ENCODE peak calls at places on chromosome 1, in ten cellular contexts. One of them, this sample, is unnamed.

GRCh38 chr1:70504821-70505193 is 93.7 kb downstream of the CTH start:
- DNase-seq in NB4: no peak
- DNase-seq in choroid plexus epithelial cell: peak; percentile 93
- DNase-seq in CD8-positive, alpha-beta memory T cell: no peak
- DNase-seq in GM12865: peak; percentile 26
- DNase-seq in OCI-LY7: no peak
- DNase-seq in pancreas: no peak
- DNase-seq in adipocyte: peak; percentile 75
- DNase-seq in fibroblast of lung: peak; percentile 27
- DNase-seq in heart left ventricle: no peak
- DNase-seq in this sample: no peak

GRCh38 chr1:228345201-228345930 is 61.3 kb downstream of the TRIM11 start:
- DNase-seq in NB4: no peak
- DNase-seq in choroid plexus epithelial cell: no peak
- DNase-seq in CD8-positive, alpha-beta memory T cell: no peak
- DNase-seq in GM12865: no peak
- DNase-seq in OCI-LY7: no peak
- DNase-seq in pancreas: peak; percentile 42
- DNase-seq in adipocyte: no peak
- DNase-seq in fibroblast of lung: no peak
- DNase-seq in heart left ventricle: peak; percentile 16
- DNase-seq in this sample: no peak

GRCh38 chr1:242147096-242147976 is 148.4 kb upstream of the MAP1LC3C start:
- DNase-seq in NB4: peak; percentile 96
- DNase-seq in choroid plexus epithelial cell: peak; percentile 13
- DNase-seq in CD8-positive, alpha-beta memory T cell: no peak
- DNase-seq in GM12865: peak; percentile 32
- DNase-seq in OCI-LY7: no peak
- DNase-seq in pancreas: no peak
- DNase-seq in adipocyte: peak; percentile 13
- DNase-seq in fibroblast of lung: peak; percentile 71
- DNase-seq in heart left ventricle: no peak
- DNase-seq in this sample: no peak

GRCh38 chr1:212367474-212368072 is 47.1 kb downstream of the PACC1 start:
- DNase-seq in NB4: no peak
- DNase-seq in choroid plexus epithelial cell: no peak
- DNase-seq in CD8-positive, alpha-beta memory T cell: no peak
- DNase-seq in GM12865: no peak
- DNase-seq in OCI-LY7: no peak
- DNase-seq in pancreas: no peak
- DNase-seq in adipocyte: no peak
- DNase-seq in fibroblast of lung: no peak
- DNase-seq in heart left ventricle: no peak
- DNase-seq in this sample: no peak

GRCh38 chr1:197771388-197771787 is 3.9 kb downstream of the DENND1B start:
- DNase-seq in NB4: no peak
- DNase-seq in choroid plexus epithelial cell: no peak
- DNase-seq in CD8-positive, alpha-beta memory T cell: no peak
- DNase-seq in GM12865: no peak
- DNase-seq in OCI-LY7: no peak
- DNase-seq in pancreas: no peak
- DNase-seq in adipocyte: no peak
- DNase-seq in fibroblast of lung: no peak
- DNase-seq in heart left ventricle: no peak
- DNase-seq in this sample: no peak

GRCh38 chr1:21594935-21595897 is 73.9 kb downstream of the RAP1GAP start:
- DNase-seq in NB4: peak; percentile 69
- DNase-seq in choroid plexus epithelial cell: peak; percentile 62
- DNase-seq in CD8-positive, alpha-beta memory T cell: no peak
- DNase-seq in GM12865: peak; percentile 53
- DNase-seq in OCI-LY7: peak; percentile 65
- DNase-seq in pancreas: peak; percentile 81
- DNase-seq in adipocyte: peak; percentile 83
- DNase-seq in fibroblast of lung: peak; percentile 47
- DNase-seq in heart left ventricle: peak; percentile 61
- DNase-seq in this sample: peak; percentile 54

GRCh38 chr1:233859446-233859845 is 45.0 kb upstream of the SLC35F3 start:
- DNase-seq in NB4: peak; percentile 31
- DNase-seq in choroid plexus epithelial cell: no peak
- DNase-seq in CD8-positive, alpha-beta memory T cell: no peak
- DNase-seq in GM12865: no peak
- DNase-seq in OCI-LY7: no peak
- DNase-seq in pancreas: no peak
- DNase-seq in adipocyte: no peak
- DNase-seq in fibroblast of lung: no peak
- DNase-seq in heart left ventricle: no peak
- DNase-seq in this sample: no peak

GRCh38 chr1:87436534-87436933 is 107.9 kb downstream of the LMO4 start:
- DNase-seq in NB4: no peak
- DNase-seq in choroid plexus epithelial cell: no peak
- DNase-seq in CD8-positive, alpha-beta memory T cell: no peak
- DNase-seq in GM12865: no peak
- DNase-seq in OCI-LY7: no peak
- DNase-seq in pancreas: no peak
- DNase-seq in adipocyte: no peak
- DNase-seq in fibroblast of lung: no peak
- DNase-seq in heart left ventricle: peak; percentile 24
- DNase-seq in this sample: no peak

GRCh38 chr1:170030212-170030611 is 44.3 kb downstream of the KIFAP3 start:
- DNase-seq in NB4: no peak
- DNase-seq in choroid plexus epithelial cell: no peak
- DNase-seq in CD8-positive, alpha-beta memory T cell: no peak
- DNase-seq in GM12865: no peak
- DNase-seq in OCI-LY7: no peak
- DNase-seq in pancreas: no peak
- DNase-seq in adipocyte: no peak
- DNase-seq in fibroblast of lung: no peak
- DNase-seq in heart left ventricle: no peak
- DNase-seq in this sample: no peak

GRCh38 chr1:112735752-112736151 is 20.6 kb upstream of the PPM1J start:
- DNase-seq in NB4: no peak
- DNase-seq in choroid plexus epithelial cell: peak; percentile 69
- DNase-seq in CD8-positive, alpha-beta memory T cell: no peak
- DNase-seq in GM12865: no peak
- DNase-seq in OCI-LY7: no peak
- DNase-seq in pancreas: no peak
- DNase-seq in adipocyte: peak; percentile 41
- DNase-seq in fibroblast of lung: peak; percentile 41
- DNase-seq in heart left ventricle: no peak
- DNase-seq in this sample: no peak

GRCh38 chr1:156707486-156708244 is 2.3 kb upstream of the CRABP2 start:
- DNase-seq in NB4: no peak
- DNase-seq in choroid plexus epithelial cell: peak; percentile 50
- DNase-seq in CD8-positive, alpha-beta memory T cell: no peak
- DNase-seq in GM12865: no peak
- DNase-seq in OCI-LY7: no peak
- DNase-seq in pancreas: no peak
- DNase-seq in adipocyte: peak; percentile 91
- DNase-seq in fibroblast of lung: peak; percentile 66
- DNase-seq in heart left ventricle: no peak
- DNase-seq in this sample: no peak
- H3K4me3 ChIP-seq in NB4: no peak overlapping the region
- H3K4me3 ChIP-seq in choroid plexus epithelial cell: no peak overlapping the region
- H3K4me3 ChIP-seq in CD8-positive, alpha-beta memory T cell: no peak overlapping the region
- H3K4me3 ChIP-seq in GM12865: no peak overlapping the region
- H3K4me3 ChIP-seq in OCI-LY7: no peak overlapping the region
- H3K4me3 ChIP-seq in pancreas: no peak overlapping the region
- H3K4me3 ChIP-seq in adipocyte: no peak overlapping the region
- H3K4me3 ChIP-seq in fibroblast of lung: no peak overlapping the region
- H3K4me3 ChIP-seq in heart left ventricle: no peak overlapping the region
- H3K4me3 ChIP-seq in this sample: no peak overlapping the region

GRCh38 chr1:182676321-182676720 is 8.1 kb downstream of the RGS8 start:
- DNase-seq in NB4: no peak
- DNase-seq in choroid plexus epithelial cell: no peak
- DNase-seq in CD8-positive, alpha-beta memory T cell: no peak
- DNase-seq in GM12865: no peak
- DNase-seq in OCI-LY7: no peak
- DNase-seq in pancreas: no peak
- DNase-seq in adipocyte: no peak
- DNase-seq in fibroblast of lung: peak; percentile 2
- DNase-seq in heart left ventricle: no peak
- DNase-seq in this sample: no peak

GRCh38 chr1:182674346-182675246 is 9.8 kb downstream of the RGS8 start:
- DNase-seq in NB4: no peak
- DNase-seq in choroid plexus epithelial cell: peak; percentile 28
- DNase-seq in CD8-positive, alpha-beta memory T cell: no peak
- DNase-seq in GM12865: no peak
- DNase-seq in OCI-LY7: no peak
- DNase-seq in pancreas: no peak
- DNase-seq in adipocyte: peak; percentile 49
- DNase-seq in fibroblast of lung: no peak
- DNase-seq in heart left ventricle: no peak
- DNase-seq in this sample: peak; percentile 61

GRCh38 chr1:182679684-182680083 is 4.7 kb downstream of the RGS8 start:
- DNase-seq in NB4: no peak
- DNase-seq in choroid plexus epithelial cell: no peak
- DNase-seq in CD8-positive, alpha-beta memory T cell: no peak
- DNase-seq in GM12865: no peak
- DNase-seq in OCI-LY7: no peak
- DNase-seq in pancreas: no peak
- DNase-seq in adipocyte: no peak
- DNase-seq in fibroblast of lung: no peak
- DNase-seq in heart left ventricle: no peak
- DNase-seq in this sample: no peak

GRCh38 chr1:182680408-182680807 is 4.0 kb downstream of the RGS8 start:
- DNase-seq in NB4: no peak
- DNase-seq in choroid plexus epithelial cell: no peak
- DNase-seq in CD8-positive, alpha-beta memory T cell: no peak
- DNase-seq in GM12865: no peak
- DNase-seq in OCI-LY7: no peak
- DNase-seq in pancreas: no peak
- DNase-seq in adipocyte: no peak
- DNase-seq in fibroblast of lung: no peak
- DNase-seq in heart left ventricle: no peak
- DNase-seq in this sample: no peak

GRCh38 chr1:182677393-182678098 is 6.8 kb downstream of the RGS8 start:
- DNase-seq in NB4: peak; percentile 14
- DNase-seq in choroid plexus epithelial cell: no peak
- DNase-seq in CD8-positive, alpha-beta memory T cell: no peak
- DNase-seq in GM12865: peak; percentile 76
- DNase-seq in OCI-LY7: peak; percentile 91
- DNase-seq in pancreas: no peak
- DNase-seq in adipocyte: no peak
- DNase-seq in fibroblast of lung: no peak
- DNase-seq in heart left ventricle: no peak
- DNase-seq in this sample: no peak
- H3K4me3 ChIP-seq in NB4: no peak overlapping the region
- H3K4me3 ChIP-seq in choroid plexus epithelial cell: no peak overlapping the region
- H3K4me3 ChIP-seq in CD8-positive, alpha-beta memory T cell: no peak overlapping the region
- H3K4me3 ChIP-seq in GM12865: no peak overlapping the region
- H3K4me3 ChIP-seq in OCI-LY7: peak overlapping the region; percentile 60
- H3K4me3 ChIP-seq in pancreas: no peak overlapping the region
- H3K4me3 ChIP-seq in adipocyte: no peak overlapping the region
- H3K4me3 ChIP-seq in fibroblast of lung: no peak overlapping the region
- H3K4me3 ChIP-seq in heart left ventricle: no peak overlapping the region
- H3K4me3 ChIP-seq in this sample: no peak overlapping the region

DNA sequence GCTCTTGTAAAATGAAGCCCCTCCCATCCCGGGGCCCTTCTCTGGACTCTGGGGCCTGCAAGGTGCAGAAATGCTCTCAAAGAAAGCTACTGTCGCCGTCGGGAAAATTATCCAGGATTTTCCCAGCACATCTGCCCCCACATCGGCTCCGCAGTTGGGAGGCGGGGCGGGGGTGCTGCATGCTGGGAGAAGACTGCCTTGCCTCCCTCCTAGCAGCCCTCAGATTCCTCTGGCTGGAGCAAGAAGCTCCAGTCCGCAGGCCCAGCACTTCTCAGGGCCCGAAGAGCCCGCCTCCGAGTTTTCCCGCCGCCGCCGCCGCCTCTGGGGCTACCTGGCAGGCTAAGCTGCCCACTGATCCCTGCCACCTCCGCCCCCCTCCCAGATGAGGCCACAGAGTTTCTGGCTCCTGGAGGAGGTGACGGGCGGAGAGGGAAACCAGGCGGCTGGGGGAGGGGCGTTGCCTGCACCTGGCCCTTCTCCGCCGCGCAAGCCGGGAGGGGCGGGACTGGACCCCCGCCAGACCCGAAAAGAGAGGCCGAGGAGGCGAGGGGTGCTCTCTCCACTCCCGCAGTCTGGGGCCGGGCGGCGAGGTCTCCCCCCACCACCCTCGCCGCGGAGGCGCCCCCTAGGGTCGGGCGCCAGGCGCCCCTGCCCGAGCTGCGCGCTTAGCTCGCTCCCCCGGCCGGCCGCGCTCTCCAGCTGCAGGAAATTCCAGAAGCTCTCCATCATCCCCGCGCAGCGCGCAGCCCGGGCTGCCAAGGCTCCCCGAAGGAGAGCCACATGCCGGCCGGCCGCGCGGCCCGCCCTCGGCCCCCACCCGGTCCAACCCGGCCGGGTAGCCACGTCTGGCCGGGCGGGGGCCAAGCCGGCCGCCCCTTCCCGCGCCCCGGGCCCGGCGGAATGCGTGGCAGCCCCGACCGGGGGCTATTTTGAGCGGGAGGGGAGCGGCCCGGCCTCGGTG is 28.8 kb downstream of the AHDC1 start:
- DNase-seq in NB4: no peak
- DNase-seq in choroid plexus epithelial cell: peak; percentile 87
- DNase-seq in CD8-positive, alpha-beta memory T cell: no peak
- DNase-seq in GM12865: no peak
- DNase-seq in OCI-LY7: no peak
- DNase-seq in pancreas: peak; percentile 93
- DNase-seq in adipocyte: peak; percentile 93
- DNase-seq in fibroblast of lung: peak; percentile 84
- DNase-seq in heart left ventricle: peak; percentile 86
- DNase-seq in this sample: peak; percentile 93
- H3K4me3 ChIP-seq in NB4: no peak overlapping the region
- H3K4me3 ChIP-seq in choroid plexus epithelial cell: peak overlapping the region; percentile 40
- H3K4me3 ChIP-seq in CD8-positive, alpha-beta memory T cell: no peak overlapping the region
- H3K4me3 ChIP-seq in GM12865: no peak overlapping the region
- H3K4me3 ChIP-seq in OCI-LY7: no peak overlapping the region
- H3K4me3 ChIP-seq in pancreas: peak overlapping the region; percentile 42
- H3K4me3 ChIP-seq in adipocyte: peak overlapping the region; percentile 36
- H3K4me3 ChIP-seq in fibroblast of lung: no peak overlapping the region
- H3K4me3 ChIP-seq in heart left ventricle: peak overlapping the region; percentile 48
- H3K4me3 ChIP-seq in this sample: no peak overlapping the region

DNA sequence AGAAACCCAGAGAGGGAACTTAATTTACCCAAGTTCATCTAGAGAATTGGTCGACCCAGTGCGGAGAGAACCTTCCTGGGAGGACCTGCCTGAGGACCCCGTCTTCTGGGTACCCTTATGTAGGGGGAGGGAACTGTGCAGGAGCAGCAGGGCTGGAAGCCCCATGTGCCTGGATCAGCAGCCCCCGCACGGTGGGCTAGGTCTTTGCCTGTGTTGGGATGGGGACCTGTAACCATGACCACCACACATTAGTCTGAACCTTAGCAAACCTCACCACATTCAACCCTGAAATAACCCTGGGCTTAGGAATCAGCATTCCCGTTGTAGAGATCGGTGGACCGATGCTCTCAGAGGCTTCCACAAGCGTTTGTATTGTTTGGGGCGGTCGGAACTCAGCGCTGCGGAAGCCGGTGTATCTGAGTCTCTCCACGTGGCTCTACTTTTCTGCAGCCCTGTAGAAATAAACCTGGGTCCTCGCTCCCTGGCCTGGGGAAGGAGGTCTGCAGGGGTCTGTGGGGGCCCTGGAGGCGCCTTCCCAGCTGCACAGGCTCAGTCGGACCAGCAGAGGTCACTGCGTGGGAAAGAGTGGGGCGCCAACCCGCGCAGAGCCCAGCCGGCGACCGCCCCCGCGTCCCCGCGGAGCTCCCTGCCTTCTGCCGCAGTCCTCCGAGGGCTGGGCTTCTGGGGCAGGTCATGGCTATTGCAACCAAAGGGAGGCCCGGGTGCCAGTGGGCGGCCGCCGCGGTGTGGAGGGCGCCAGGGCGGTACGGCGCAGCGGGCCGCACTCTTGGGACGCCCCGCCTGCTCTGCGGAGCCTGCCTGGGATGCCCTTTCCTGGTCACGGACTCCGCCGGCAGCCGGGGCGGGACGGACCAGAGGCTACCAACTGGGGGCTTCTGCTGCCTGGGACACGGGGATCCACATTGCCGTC is 36.2 kb upstream of the KCNA10 start:
- DNase-seq in NB4: peak; percentile 51
- DNase-seq in choroid plexus epithelial cell: peak; percentile 14
- DNase-seq in CD8-positive, alpha-beta memory T cell: peak; percentile 31
- DNase-seq in GM12865: peak; percentile 43
- DNase-seq in OCI-LY7: no peak
- DNase-seq in pancreas: peak; percentile 83
- DNase-seq in adipocyte: peak; percentile 38
- DNase-seq in fibroblast of lung: peak; percentile 2
- DNase-seq in heart left ventricle: peak; percentile 50
- DNase-seq in this sample: peak; percentile 71
- H3K4me3 ChIP-seq in NB4: no peak overlapping the region
- H3K4me3 ChIP-seq in choroid plexus epithelial cell: peak overlapping the region; percentile 17
- H3K4me3 ChIP-seq in CD8-positive, alpha-beta memory T cell: no peak overlapping the region
- H3K4me3 ChIP-seq in GM12865: no peak overlapping the region
- H3K4me3 ChIP-seq in OCI-LY7: no peak overlapping the region
- H3K4me3 ChIP-seq in pancreas: peak overlapping the region; percentile 29
- H3K4me3 ChIP-seq in adipocyte: peak overlapping the region; percentile 47
- H3K4me3 ChIP-seq in fibroblast of lung: no peak overlapping the region
- H3K4me3 ChIP-seq in heart left ventricle: no peak overlapping the region
- H3K4me3 ChIP-seq in this sample: no peak overlapping the region